ENCODE peak calls at places on chromosomes 4 and X, in six cellular contexts. F is GM23338; R is AG09309; Z is cardiac muscle cell; M is upper lobe of right lung; K is activated CD4-positive, alpha-beta T cell treated with anti-CD3 and anti-CD28 coated beads for 1 hour. L is an unnamed sample.

GRCh38 chrX:22134681-22135080 is 102.6 kb downstream of the PHEX start:
- DNase-seq in F (no peak), R (peak; percentile 11), K (no peak), M (no peak), Z (peak; percentile 43), L (peak; percentile 91)

GRCh38 chr4:173489514-173489913 is 40.5 kb downstream of the HAND2 start:
- DNase-seq in R (peak; percentile 85), Z (peak; percentile 75), F (no peak), M (no peak), K (no peak), L (peak; percentile 80)

GRCh38 chrX:139720979-139721378 is 13.0 kb upstream of the MCF2 start:
- DNase-seq in F (no peak), Z (no peak), R (no peak), K (no peak), M (no peak), L (no peak)

GRCh38 chr4:176668324-176668723 is 124.4 kb downstream of the VEGFC start:
- DNase-seq in F (no peak), Z (peak; percentile 23), R (no peak), M (no peak), K (no peak), L (peak; percentile 19)

GRCh38 chr4:121648518-121648917 is 48.3 kb downstream of the ANXA5 start:
- DNase-seq in Z (peak; percentile 59), R (no peak), F (peak; percentile 39), M (no peak), K (no peak), L (no peak)

GRCh38 chr4:139665690-139666529 is at the start of gene MGST2:
- DNase-seq in F (peak; percentile 75), K (no peak), M (peak; percentile 86), R (peak; percentile 44), Z (peak; percentile 87), L (peak; percentile 65)

GRCh38 chr4:71827811-71828210 is 43.9 kb upstream of the GC start:
- DNase-seq in R (no peak), Z (no peak), M (no peak), K (no peak), F (peak; percentile 67), L (no peak)

GRCh38 chr4:73684097-73684496 is 56.3 kb upstream of the CXCL8 start:
- DNase-seq in M (no peak), Z (no peak), K (no peak), F (peak; percentile 64), R (no peak), L (no peak)

GRCh38 chr4:32826169-32826568 is 2106.0 kb downstream of the PCDH7 start:
- DNase-seq in Z (no peak), F (peak; percentile 55), K (no peak), R (no peak), M (no peak), L (peak; percentile 8)

GRCh38 chr4:40254961-40255721 is 58.3 kb downstream of the RHOH start:
- DNase-seq in R (no peak), K (no peak), Z (peak; percentile 55), F (no peak), M (no peak), L (peak; percentile 86)

GRCh38 chrX:30488092-30488491 is 89.5 kb downstream of the TASL start:
- DNase-seq in K (no peak), F (peak; percentile 22), M (no peak), R (no peak), Z (peak; percentile 14), L (peak; percentile 34)

GRCh38 chr4:66649236-66649635 is 896.1 kb downstream of the CENPC start:
- DNase-seq in Z (no peak), F (no peak), R (no peak), K (no peak), M (no peak), L (no peak)

GRCh38 chr4:55549888-55550287 is 3.2 kb upstream of the CLOCK start:
- DNase-seq in M (no peak), F (no peak), Z (peak; percentile 20), K (no peak), R (peak; percentile 74), L (peak; percentile 87)

GRCh38 chr4:74370912-74371311 is 6.0 kb downstream of the EREG start:
- DNase-seq in R (no peak), F (peak; percentile 82), M (no peak), K (no peak), Z (peak; percentile 81), L (peak; percentile 63)

GRCh38 chrX:24720036-24720435 is 26.3 kb downstream of the POLA1 start:
- DNase-seq in F (no peak), M (no peak), K (no peak), R (no peak), Z (no peak), L (no peak)

GRCh38 chr4:180810581-180810980 is 1432.6 kb upstream of the TENM3 start:
- DNase-seq in R (no peak), Z (peak; percentile 69), F (no peak), K (no peak), M (no peak), L (no peak)

GRCh38 chrX:48833531-48834138 is 1.8 kb downstream of the PCSK1N start:
- DNase-seq in F (no peak), R (no peak), Z (no peak), M (no peak), K (no peak), L (peak; percentile 6)

GRCh38 chr4:176340871-176341685 is 21.3 kb downstream of the SPCS3 start:
- DNase-seq in M (no peak), Z (peak; percentile 75), K (no peak), R (no peak), F (peak; percentile 57), L (peak; percentile 42)

GRCh38 chr4:183140911-183141320 is 41.9 kb downstream of the WWC2 start:
- DNase-seq in F (no peak), R (peak; percentile 67), K (no peak), Z (peak; percentile 60), M (no peak), L (peak; percentile 86)

GRCh38 chrX:97524997-97525396 is 641.3 kb downstream of the RPA4 start:
- DNase-seq in K (no peak), F (no peak), Z (peak; percentile 24), R (no peak), M (no peak), L (peak; percentile 59)

GRCh38 chrX:115452256-115452655 is 108.7 kb upstream of the PLS3 start:
- DNase-seq in M (no peak), K (no peak), Z (no peak), F (no peak), R (no peak), L (peak; percentile 56)

GRCh38 chr4:18518098-18518497 is 496.5 kb upstream of the LCORL start:
- DNase-seq in K (no peak), F (peak; percentile 51), R (no peak), Z (no peak), M (no peak), L (no peak)

GRCh38 chr4:188781655-188782054 is 642.4 kb downstream of the TRIML1 start:
- DNase-seq in R (no peak), F (peak; percentile 70), Z (no peak), M (no peak), K (no peak), L (peak; percentile 21)

GRCh38 chr4:107740950-107741701 is 21.1 kb upstream of the PAPSS1 start:
- DNase-seq in Z (peak; percentile 93), K (no peak), R (peak; percentile 61), M (no peak), F (no peak), L (peak; percentile 28)

GRCh38 chr4:128811571-128812359 is 2.3 kb downstream of the JADE1 start:
- DNase-seq in K (peak; percentile 68), F (peak; percentile 91), Z (peak; percentile 95), M (peak; percentile 93), R (no peak), L (peak; percentile 88)

GRCh38 chr4:128853741-128854140 is 44.2 kb downstream of the JADE1 start:
- DNase-seq in M (no peak), F (no peak), Z (peak; percentile 26), K (no peak), R (no peak), L (peak; percentile 4)

GRCh38 chr4:16729361-16729760 is 169.1 kb downstream of the LDB2 start:
- DNase-seq in M (no peak), K (no peak), R (no peak), F (no peak), Z (no peak), L (no peak)

GRCh38 chr4:93396274-93396673 is 432.3 kb upstream of the ATOH1 start:
- DNase-seq in F (no peak), M (no peak), R (no peak), Z (peak; percentile 80), K (no peak), L (peak; percentile 48)

GRCh38 chr4:175509320-175509719 is 302.7 kb downstream of the GPM6A start:
- DNase-seq in M (no peak), F (peak; percentile 83), R (no peak), K (no peak), Z (no peak), L (no peak)

GRCh38 chr4:115292320-115293092 is 179.1 kb upstream of the NDST4 start:
- DNase-seq in Z (no peak), K (no peak), R (no peak), F (no peak), M (no peak), L (no peak)

GRCh38 chr4:74624351-74625151 is 169.8 kb downstream of the BTC start:
- DNase-seq in Z (peak; percentile 95), R (peak; percentile 65), K (no peak), M (no peak), F (no peak), L (peak; percentile 92)

GRCh38 chrX:16712116-16712824 is at the start of gene CTPS2:
- DNase-seq in Z (peak; percentile 70), M (peak; percentile 85), F (peak; percentile 58), K (peak; percentile 11), R (no peak), L (peak; percentile 71)

GRCh38 chrX:15242899-15243555 is 26.9 kb downstream of the ASB9 start:
- DNase-seq in K (peak; percentile 9), M (no peak), F (peak; percentile 36), R (peak; percentile 31), Z (peak; percentile 68), L (peak; percentile 65)

GRCh38 chrX:129653181-129653984 is 1.4 kb downstream of the APLN start:
- DNase-seq in K (no peak), Z (no peak), R (no peak), F (no peak), M (no peak), L (no peak)

GRCh38 chr4:151215295-151215694 is 61.7 kb upstream of the PRSS48 start:
- DNase-seq in Z (peak; percentile 68), M (no peak), F (no peak), R (no peak), K (no peak), L (no peak)

GRCh38 chr4:83436680-83437079 is 18.9 kb downstream of the HELQ start:
- DNase-seq in K (no peak), M (no peak), R (no peak), F (peak; percentile 6), Z (no peak), L (no peak)

GRCh38 chr4:28636971-28637370 is 1776.3 kb downstream of the STIM2 start:
- DNase-seq in F (no peak), K (no peak), M (no peak), R (no peak), Z (no peak), L (peak; percentile 9)

L was measured in M059J.